ENCODE peak calls at places on chromosome 11, in six cellular contexts. C, T, G, B, Y and A are unnamed samples. For H3K4me1, the result is how much of the 10 kb centered on the place peaks cover.

GRCh38 chr11:12288212-12288933 is 89.0 kb upstream of the PARVA start:
- DNase-seq in C (peak), T (peak), G (no peak), B (peak), Y (peak), A (peak)

GRCh38 chr11:32154275-32154674 is 63.4 kb downstream of the RCN1 start:
- DNase-seq in C (no peak), T (no peak), G (no peak), B (no peak), Y (peak), A (no peak)

GRCh38 chr11:42595856-42596255 is 715.9 kb upstream of the API5 start:
- DNase-seq in C (no peak), T (no peak), G (no peak), B (no peak), Y (peak), A (no peak)

GRCh38 chr11:72743321-72744221 is 8.6 kb downstream of the ARAP1 start:
- DNase-seq in C (no peak), T (no peak), G (no peak), B (peak), Y (no peak), A (no peak)

GRCh38 chr11:134660416-134660815 is 248.4 kb upstream of the B3GAT1 start:
- DNase-seq in C (peak), T (peak), G (no peak), B (no peak), Y (no peak), A (peak)

GRCh38 chr11:74744277-74744676 is 4.4 kb upstream of the RNF169 start:
- DNase-seq in C (no peak), T (no peak), G (no peak), B (no peak), Y (no peak), A (no peak)

GRCh38 chr11:73001615-73002014 is 140.5 kb downstream of the FCHSD2 start:
- DNase-seq in C (no peak), T (no peak), G (no peak), B (no peak), Y (no peak), A (no peak)

GRCh38 chr11:37747121-37747520 is 1149.1 kb upstream of the RAG2 start:
- DNase-seq in C (no peak), T (no peak), G (no peak), B (no peak), Y (no peak), A (no peak)

GRCh38 chr11:57397394-57397990 is 7.0 kb upstream of the PRG2 start:
- DNase-seq in C (no peak), T (no peak), G (no peak), B (no peak), Y (no peak), A (no peak)

GRCh38 chr11:93570759-93571413 is 27.7 kb upstream of the SMCO4 start:
- DNase-seq in C (no peak), T (no peak), G (no peak), B (no peak), Y (no peak), A (no peak)

GRCh38 chr11:117822522-117823033 is 2.0 kb downstream of the FXYD2 start:
- DNase-seq in C (no peak), T (no peak), G (no peak), B (peak), Y (no peak), A (no peak)

GRCh38 chr11:133950874-133951483 is 5.8 kb downstream of the IGSF9B start:
- DNase-seq in C (no peak), T (no peak), G (no peak), B (no peak), Y (peak), A (no peak)

GRCh38 chr11:11570823-11571222 is 51.0 kb downstream of the GALNT18 start:
- DNase-seq in C (no peak), T (no peak), G (no peak), B (no peak), Y (no peak), A (no peak)

GRCh38 chr11:64376071-64376470 is 17.1 kb downstream of the RPS6KA4 start:
- DNase-seq in C (no peak), T (no peak), G (no peak), B (no peak), Y (no peak), A (no peak)

GRCh38 chr11:2913029-2913431 is 16.2 kb downstream of the PHLDA2 start:
- DNase-seq in C (no peak), T (no peak), G (no peak), B (no peak), Y (no peak), A (no peak)

GRCh38 chr11:2913776-2914474 is 15.3 kb downstream of the PHLDA2 start:
- DNase-seq in C (no peak), T (no peak), G (no peak), B (no peak), Y (no peak), A (no peak)

GRCh38 chr11:2916114-2916891 is 12.9 kb downstream of the PHLDA2 start:
- DNase-seq in C (no peak), T (no peak), G (no peak), B (no peak), Y (no peak), A (no peak)

GRCh38 chr11:2915473-2915872 is 13.7 kb downstream of the PHLDA2 start:
- DNase-seq in C (no peak), T (no peak), G (no peak), B (no peak), Y (no peak), A (no peak)

DNA sequence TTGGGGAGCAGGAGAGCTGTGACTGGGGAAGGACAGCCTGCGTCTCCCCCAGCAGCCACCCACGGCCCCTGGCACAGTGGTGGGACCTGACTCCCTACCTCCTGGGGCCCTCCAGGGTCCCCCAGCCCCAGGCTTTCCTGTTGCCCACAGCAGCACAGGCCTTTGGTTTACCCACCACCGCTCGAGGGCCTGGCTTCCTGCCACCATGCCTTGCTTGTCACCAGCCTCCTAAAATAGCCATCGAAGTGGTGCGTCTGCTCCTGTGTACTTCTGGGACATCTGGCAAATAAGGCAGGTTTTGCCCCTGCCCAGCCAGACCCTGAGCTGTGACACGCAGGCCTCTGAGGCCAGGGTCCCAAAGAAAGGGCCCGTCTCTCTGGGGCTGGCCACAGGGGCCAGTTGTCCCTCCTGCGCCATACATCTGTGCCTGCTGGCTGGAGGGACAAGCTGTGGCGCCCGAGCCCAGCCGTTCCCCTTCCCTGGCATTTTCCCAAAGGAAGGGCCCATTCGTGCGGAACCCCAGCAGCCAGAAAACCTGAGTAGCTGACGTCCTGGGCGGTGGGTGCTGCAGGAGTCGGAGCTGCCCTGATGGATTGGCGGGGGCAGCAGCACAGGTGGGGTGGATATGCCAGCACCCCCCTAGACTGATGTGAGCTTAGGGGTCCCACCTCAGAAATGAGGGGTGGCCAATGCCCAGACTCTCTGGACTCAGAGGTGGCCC is 14.6 kb downstream of the PHLDA2 start:
- DNase-seq in C (no peak), T (no peak), G (no peak), B (no peak), Y (no peak), A (no peak)
- H3K4me1 ChIP-seq in C (under half), T (under half), G (under half), B (under half), Y (under half), A (under half)

DNA sequence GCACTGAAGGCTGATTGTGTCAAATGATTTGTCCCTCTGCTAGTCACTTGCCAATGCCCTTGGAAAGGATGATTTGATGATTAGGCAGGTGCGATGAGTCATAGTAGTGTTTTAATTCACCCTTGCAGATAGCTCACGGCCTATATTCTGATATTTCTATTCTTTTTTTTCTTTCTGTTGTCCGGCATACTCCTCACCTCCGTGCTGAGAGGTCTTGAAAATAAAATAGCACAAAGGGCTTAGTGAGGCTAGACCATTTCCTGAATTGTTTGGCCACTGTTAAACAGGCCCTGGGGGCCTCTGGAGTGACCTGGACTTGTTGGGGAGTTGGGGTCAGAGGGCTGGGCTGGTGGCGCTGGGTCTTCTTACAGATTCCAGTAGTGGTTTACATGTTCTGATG is 99.8 kb downstream of the ZBTB16 start:
- DNase-seq in C (no peak), T (no peak), G (no peak), B (no peak), Y (no peak), A (no peak)
- H3K4me1 ChIP-seq in C (half or more), T (under half), G (under half), B (half or more), Y (under half), A (half or more)

DNA sequence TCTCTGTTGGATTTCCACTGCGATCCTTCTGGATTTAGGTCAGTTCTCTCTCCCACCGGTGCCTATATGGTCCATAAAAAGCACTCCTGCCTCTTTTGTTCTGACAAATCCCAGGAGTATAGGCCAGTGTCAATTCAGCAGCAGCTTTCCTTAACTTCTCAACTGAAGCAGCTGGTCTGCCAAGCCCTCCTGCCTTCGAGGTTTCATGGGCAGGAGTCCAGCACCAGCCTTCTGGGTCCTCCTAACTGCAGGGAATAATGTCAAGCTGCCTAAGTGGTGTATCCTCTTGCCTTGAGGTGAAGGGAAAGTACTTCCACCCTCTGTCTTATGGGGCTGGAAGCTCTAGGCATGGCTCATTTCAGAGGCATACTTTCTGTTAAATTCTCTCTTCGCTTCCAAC is 149.4 kb upstream of the NCAM1 start:
- DNase-seq in C (no peak), T (no peak), G (no peak), B (no peak), Y (no peak), A (no peak)
- H3K4me1 ChIP-seq in C (under half), T (under half), G (under half), B (under half), Y (under half), A (under half)

DNA sequence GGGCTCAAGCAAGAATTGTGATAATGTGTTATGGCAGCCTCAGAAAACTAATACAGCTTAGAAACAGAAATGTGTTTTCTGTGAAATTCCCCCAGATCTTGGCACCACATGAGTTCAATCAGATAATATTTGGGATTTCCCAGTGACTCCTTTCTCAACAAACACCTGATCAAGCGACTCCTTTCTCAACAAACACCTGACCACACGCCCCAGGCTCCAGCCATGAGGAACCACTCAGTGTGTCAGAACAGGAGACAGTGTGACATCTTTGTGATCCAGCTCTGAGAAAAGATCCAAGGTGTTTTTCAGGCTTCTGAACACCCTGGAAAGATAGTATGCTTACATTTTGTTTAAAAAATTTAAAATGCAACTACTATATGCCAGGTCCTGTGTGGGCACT is 1.9 kb upstream of the UVRAG start:
- DNase-seq in C (peak), T (no peak), G (no peak), B (no peak), Y (no peak), A (no peak)
- H3K4me1 ChIP-seq in C (under half), T (under half), G (under half), B (under half), Y (under half), A (under half)

GRCh38 chr11:1786466-1786865 is 22.7 kb upstream of the CTSD start:
- DNase-seq in C (no peak), T (no peak), G (no peak), B (no peak), Y (no peak), A (no peak)

GRCh38 chr11:1783725-1784529 is 20.2 kb upstream of the CTSD start:
- DNase-seq in C (no peak), T (no peak), G (no peak), B (no peak), Y (no peak), A (no peak)

GRCh38 chr11:1784761-1785650 is 21.3 kb upstream of the CTSD start:
- DNase-seq in C (no peak), T (no peak), G (no peak), B (no peak), Y (no peak), A (no peak)

GRCh38 chr11:1782831-1783724 is 19.4 kb upstream of the CTSD start:
- DNase-seq in C (no peak), T (no peak), G (no peak), B (no peak), Y (no peak), A (no peak)

GRCh38 chr11:1785749-1786261 is 22.1 kb upstream of the CTSD start:
- DNase-seq in C (no peak), T (no peak), G (no peak), B (no peak), Y (no peak), A (no peak)
- H3K4me1 ChIP-seq in C (under half), T (under half), G (under half), B (under half), Y (under half), A (under half)

DNA sequence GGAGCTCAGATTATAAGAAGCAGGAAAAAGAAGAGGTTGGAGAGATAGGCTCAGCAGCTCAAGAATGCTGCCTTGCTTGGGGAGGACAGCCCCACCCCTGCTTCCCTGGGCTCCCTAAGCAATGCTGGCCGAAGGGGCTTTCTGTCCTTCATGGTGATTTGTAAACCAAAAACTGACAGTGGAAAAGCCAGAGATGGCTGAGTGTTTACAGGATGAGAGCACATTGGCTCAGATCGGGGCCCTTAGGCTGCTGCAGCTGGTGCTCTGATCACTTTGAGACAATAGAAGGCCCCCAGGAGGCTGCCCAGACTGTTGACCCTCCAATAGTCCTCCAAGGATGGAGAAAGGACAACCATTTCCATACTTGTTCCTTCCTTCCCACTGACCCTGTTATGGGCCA is 28.8 kb upstream of the AMOTL1 start:
- DNase-seq in C (no peak), T (no peak), G (no peak), B (no peak), Y (no peak), A (no peak)
- H3K4me1 ChIP-seq in C (under half), T (under half), G (under half), B (under half), Y (half or more), A (under half)

GRCh38 chr11:96215094-96215782 is 127.8 kb downstream of the MAML2 start:
- DNase-seq in C (peak), T (no peak), G (no peak), B (peak), Y (no peak), A (no peak)
- H3K4me1 ChIP-seq in C (half or more), T (under half), G (half or more), B (half or more), Y (under half), A (half or more)